ENCODE peak calls at places on chromosomes 5 and 9, in four cellular contexts. One of them, this sample, is unnamed.

GRCh38 chr5:136080483-136081180 is 51.8 kb downstream of the TGFBI start:
- DNase-seq in body of pancreas: peak; percentile 84
- DNase-seq in right lobe of liver: peak; percentile 79
- DNase-seq in A549: peak; percentile 85
- DNase-seq in this sample: peak; percentile 78

GRCh38 chr5:138275379-138275782 is 960 bp upstream of the GFRA3 start:
- DNase-seq in body of pancreas: no peak
- DNase-seq in right lobe of liver: no peak
- DNase-seq in A549: no peak
- DNase-seq in this sample: no peak

GRCh38 chr5:124956471-124957029 is 210.1 kb upstream of the ZNF608 start:
- DNase-seq in body of pancreas: no peak
- DNase-seq in right lobe of liver: no peak
- DNase-seq in A549: no peak
- DNase-seq in this sample: no peak

GRCh38 chr5:86997501-86997900 is 270.2 kb upstream of the RASA1 start:
- DNase-seq in body of pancreas: no peak
- DNase-seq in right lobe of liver: no peak
- DNase-seq in A549: no peak
- DNase-seq in this sample: no peak

GRCh38 chr5:144308211-144308610 is 137.5 kb downstream of the KCTD16 start:
- DNase-seq in body of pancreas: peak; percentile 8
- DNase-seq in right lobe of liver: no peak
- DNase-seq in A549: no peak
- DNase-seq in this sample: no peak

GRCh38 chr5:173916233-173916632 is 28.1 kb downstream of the CPEB4 start:
- DNase-seq in body of pancreas: no peak
- DNase-seq in right lobe of liver: no peak
- DNase-seq in A549: no peak
- DNase-seq in this sample: no peak

GRCh38 chr9:471320-471719 is 256.7 kb downstream of the DOCK8 start:
- DNase-seq in body of pancreas: no peak
- DNase-seq in right lobe of liver: no peak
- DNase-seq in A549: no peak
- DNase-seq in this sample: no peak

GRCh38 chr5:102866315-102866693 is 111.2 kb downstream of the PAM start:
- DNase-seq in body of pancreas: no peak
- DNase-seq in right lobe of liver: no peak
- DNase-seq in A549: no peak
- DNase-seq in this sample: no peak

GRCh38 chr9:121282309-121283071 is 14.5 kb downstream of the GSN start:
- DNase-seq in body of pancreas: peak; percentile 75
- DNase-seq in right lobe of liver: no peak
- DNase-seq in A549: no peak
- DNase-seq in this sample: peak; percentile 79

GRCh38 chr5:61653802-61654580 is 321.9 kb downstream of the ZSWIM6 start:
- DNase-seq in body of pancreas: no peak
- DNase-seq in right lobe of liver: no peak
- DNase-seq in A549: no peak
- DNase-seq in this sample: no peak

GRCh38 chr9:85527331-85528015 is 214.3 kb downstream of the AGTPBP1 start:
- DNase-seq in body of pancreas: no peak
- DNase-seq in right lobe of liver: no peak
- DNase-seq in A549: no peak
- DNase-seq in this sample: no peak

GRCh38 chr9:83981126-83981871 is 694 bp downstream of the RMI1 start:
- DNase-seq in body of pancreas: peak; percentile 79
- DNase-seq in right lobe of liver: no peak
- DNase-seq in A549: peak; percentile 51
- DNase-seq in this sample: no peak

GRCh38 chr9:96554326-96554725 is 65.3 kb downstream of the CDC14B start:
- DNase-seq in body of pancreas: no peak
- DNase-seq in right lobe of liver: no peak
- DNase-seq in A549: no peak
- DNase-seq in this sample: no peak

GRCh38 chr5:135227064-135228022 is 171.7 kb downstream of the MACROH2A1 start:
- DNase-seq in body of pancreas: no peak
- DNase-seq in right lobe of liver: no peak
- DNase-seq in A549: no peak
- DNase-seq in this sample: no peak

GRCh38 chr9:117782931-117783788 is 79.0 kb downstream of the TLR4 start:
- DNase-seq in body of pancreas: peak; percentile 67
- DNase-seq in right lobe of liver: peak; percentile 55
- DNase-seq in A549: peak; percentile 55
- DNase-seq in this sample: peak; percentile 43

GRCh38 chr5:175202461-175203065 is 241.4 kb downstream of the DRD1 start:
- DNase-seq in body of pancreas: no peak
- DNase-seq in right lobe of liver: no peak
- DNase-seq in A549: peak; percentile 58
- DNase-seq in this sample: no peak

GRCh38 chr9:133910855-133911514 is 81.1 kb downstream of the VAV2 start:
- DNase-seq in body of pancreas: peak; percentile 33
- DNase-seq in right lobe of liver: peak; percentile 50
- DNase-seq in A549: no peak
- DNase-seq in this sample: no peak

GRCh38 chr5:67989457-67989856 is 226.1 kb upstream of the PIK3R1 start:
- DNase-seq in body of pancreas: peak; percentile 16
- DNase-seq in right lobe of liver: no peak
- DNase-seq in A549: no peak
- DNase-seq in this sample: no peak

GRCh38 chr5:173303878-173304590 is 24.2 kb downstream of the STC2 start:
- DNase-seq in body of pancreas: no peak
- DNase-seq in right lobe of liver: no peak
- DNase-seq in A549: no peak
- DNase-seq in this sample: no peak

GRCh38 chr9:131627846-131628820 is 82.8 kb downstream of the PRRT1B start:
- DNase-seq in body of pancreas: peak; percentile 99
- DNase-seq in right lobe of liver: peak; percentile 90
- DNase-seq in A549: no peak
- DNase-seq in this sample: no peak

GRCh38 chr9:19441730-19442129 is 32.9 kb downstream of the ACER2 start:
- DNase-seq in body of pancreas: no peak
- DNase-seq in right lobe of liver: no peak
- DNase-seq in A549: no peak
- DNase-seq in this sample: no peak

GRCh38 chr5:138732933-138733332 is 20.3 kb upstream of the CTNNA1 start:
- DNase-seq in body of pancreas: no peak
- DNase-seq in right lobe of liver: no peak
- DNase-seq in A549: no peak
- DNase-seq in this sample: no peak

GRCh38 chr5:137561572-137561971 is 62.4 kb upstream of the SPOCK1 start:
- DNase-seq in body of pancreas: no peak
- DNase-seq in right lobe of liver: no peak
- DNase-seq in A549: no peak
- DNase-seq in this sample: no peak

GRCh38 chr5:173161148-173161547 is 16.8 kb downstream of the BNIP1 start:
- DNase-seq in body of pancreas: no peak
- DNase-seq in right lobe of liver: no peak
- DNase-seq in A549: no peak
- DNase-seq in this sample: no peak

GRCh38 chr9:126459965-126460843 is 133.6 kb downstream of the MVB12B start:
- DNase-seq in body of pancreas: no peak
- DNase-seq in right lobe of liver: no peak
- DNase-seq in A549: no peak
- DNase-seq in this sample: no peak

GRCh38 chr5:79795764-79796398 is 106.2 kb downstream of the CMYA5 start:
- DNase-seq in body of pancreas: peak; percentile 18
- DNase-seq in right lobe of liver: no peak
- DNase-seq in A549: no peak
- DNase-seq in this sample: no peak

GRCh38 chr9:16461231-16461840 is 409.1 kb downstream of the BNC2 start:
- DNase-seq in body of pancreas: no peak
- DNase-seq in right lobe of liver: no peak
- DNase-seq in A549: no peak
- DNase-seq in this sample: no peak

GRCh38 chr5:25573691-25574090 is 928.9 kb upstream of the CDH10 start:
- DNase-seq in body of pancreas: no peak
- DNase-seq in right lobe of liver: no peak
- DNase-seq in A549: no peak
- DNase-seq in this sample: no peak

GRCh38 chr5:175814676-175815075 is 56.7 kb upstream of the CPLX2 start:
- DNase-seq in body of pancreas: peak; percentile 18
- DNase-seq in right lobe of liver: no peak
- DNase-seq in A549: peak; percentile 76
- DNase-seq in this sample: no peak

DNA sequence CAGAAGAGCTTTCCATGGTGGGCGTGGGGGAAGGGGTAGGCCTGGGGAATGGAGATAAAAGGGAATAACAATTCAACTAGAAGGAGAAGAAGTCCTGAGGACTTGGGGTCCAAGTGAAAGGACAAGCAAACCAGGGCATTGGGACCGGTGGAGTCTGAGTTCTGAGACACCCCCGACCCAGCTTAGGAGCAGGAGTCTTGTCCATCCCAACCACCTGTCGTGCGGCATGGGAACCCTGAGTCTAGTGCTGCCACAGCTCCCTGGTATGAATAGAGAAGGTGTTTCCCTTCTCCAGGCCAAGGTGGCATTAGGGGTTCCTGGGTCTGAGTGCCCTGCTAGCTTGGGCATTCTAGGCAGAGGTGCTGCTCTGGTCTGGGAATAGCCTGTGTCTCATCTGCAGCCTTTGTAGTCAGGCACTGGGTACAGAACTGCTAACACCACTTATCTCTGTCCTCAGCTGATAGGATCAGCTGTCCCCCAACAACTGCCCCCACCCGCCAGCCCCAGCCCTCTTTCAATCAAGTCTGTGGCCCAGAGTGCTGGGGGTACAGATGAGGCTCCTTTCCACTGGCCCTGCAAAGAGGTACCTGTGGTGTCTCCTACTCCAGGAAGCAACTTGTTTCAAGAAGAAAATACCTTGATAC is 9.9 kb downstream of the HNRNPAB start:
- DNase-seq in body of pancreas: no peak
- DNase-seq in right lobe of liver: no peak
- DNase-seq in A549: no peak
- DNase-seq in this sample: no peak
- TF ChIP-seq POLR2A in body of pancreas: no peak
- TF ChIP-seq POLR2A in right lobe of liver: no peak
- TF ChIP-seq POLR2A in A549: no peak
- TF ChIP-seq POLR2A in this sample: no peak

GRCh38 chr9:109780453-109781033 is 545 bp downstream of the PALM2AKAP2 start:
- DNase-seq in body of pancreas: no peak
- DNase-seq in right lobe of liver: peak; percentile 40
- DNase-seq in A549: no peak
- DNase-seq in this sample: no peak

GRCh38 chr9:109779711-109780452 is at the start of gene PALM2AKAP2:
- DNase-seq in body of pancreas: peak; percentile 37
- DNase-seq in right lobe of liver: peak; percentile 74
- DNase-seq in A549: peak; percentile 43
- DNase-seq in this sample: no peak

GRCh38 chr9:109776391-109776790 is 3.6 kb upstream of the PALM2AKAP2 start:
- DNase-seq in body of pancreas: no peak
- DNase-seq in right lobe of liver: no peak
- DNase-seq in A549: no peak
- DNase-seq in this sample: no peak

GRCh38 chr9:109781541-109782197 is 1.7 kb downstream of the PALM2AKAP2 start:
- DNase-seq in body of pancreas: no peak
- DNase-seq in right lobe of liver: no peak
- DNase-seq in A549: no peak
- DNase-seq in this sample: no peak

GRCh38 chr9:109781086-109781485 is 1.1 kb downstream of the PALM2AKAP2 start:
- DNase-seq in body of pancreas: no peak
- DNase-seq in right lobe of liver: no peak
- DNase-seq in A549: no peak
- DNase-seq in this sample: no peak
- H3K9me3 ChIP-seq in body of pancreas: no peaks in the 10 kb centered on the region
- H3K9me3 ChIP-seq in right lobe of liver: no peaks in the 10 kb centered on the region
- H3K9me3 ChIP-seq in A549: no peaks in the 10 kb centered on the region
- H3K9me3 ChIP-seq in this sample: no peaks in the 10 kb centered on the region

GRCh38 chr9:94259077-94259847 is at the start of gene ZNF169:
- DNase-seq in body of pancreas: peak; percentile 91
- DNase-seq in right lobe of liver: peak; percentile 92
- DNase-seq in A549: peak; percentile 87
- DNase-seq in this sample: peak; percentile 78
- TF ChIP-seq POLR2A in body of pancreas: peak; percentile 67
- TF ChIP-seq POLR2A in right lobe of liver: peak; percentile 24
- TF ChIP-seq POLR2A in A549: peak; percentile 83
- TF ChIP-seq POLR2A in this sample: no peak

DNA sequence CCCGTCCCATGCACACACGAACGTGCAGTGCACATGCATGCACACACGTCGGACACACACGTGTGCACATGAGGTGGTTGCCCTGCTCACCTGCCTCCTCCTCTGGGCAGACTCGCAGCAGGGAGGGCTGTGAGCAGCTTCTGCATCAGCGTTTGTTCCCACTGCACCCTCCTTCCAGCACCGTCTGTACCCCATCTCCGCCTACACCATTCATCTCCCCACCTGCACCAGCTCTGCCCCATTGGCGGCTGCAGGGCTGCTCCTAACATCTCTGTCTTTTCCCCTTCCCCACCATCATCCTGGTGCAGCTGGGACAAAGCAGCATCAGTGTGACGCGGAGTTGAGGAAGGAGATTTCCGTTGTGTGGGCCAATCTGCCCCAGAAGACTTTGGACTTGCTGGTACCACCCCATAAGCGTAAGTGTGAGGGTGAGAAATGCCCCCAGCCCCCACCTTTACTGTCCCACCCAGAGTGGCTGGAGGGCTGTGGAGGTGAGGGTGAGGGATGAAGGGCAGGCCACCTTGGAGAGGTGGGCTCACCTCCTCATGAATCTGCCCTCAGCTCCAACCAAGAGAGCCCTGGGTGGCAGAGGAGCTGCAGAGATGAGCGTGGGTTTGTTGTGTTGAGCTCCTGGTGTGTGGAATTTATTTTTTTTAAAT is 234.6 kb downstream of the CACNA1B start:
- DNase-seq in body of pancreas: no peak
- DNase-seq in right lobe of liver: no peak
- DNase-seq in A549: no peak
- DNase-seq in this sample: no peak
- H3K9me3 ChIP-seq in body of pancreas: no peaks in the 10 kb centered on the region
- H3K9me3 ChIP-seq in right lobe of liver: no peaks in the 10 kb centered on the region
- H3K9me3 ChIP-seq in A549: no peaks in the 10 kb centered on the region
- H3K9me3 ChIP-seq in this sample: no peaks in the 10 kb centered on the region

GRCh38 chr9:136225366-136225747 is 20.3 kb downstream of the QSOX2 start:
- DNase-seq in body of pancreas: no peak
- DNase-seq in right lobe of liver: no peak
- DNase-seq in A549: no peak
- DNase-seq in this sample: no peak
- TF ChIP-seq POLR2A in body of pancreas: no peak
- TF ChIP-seq POLR2A in right lobe of liver: no peak
- TF ChIP-seq POLR2A in A549: no peak
- TF ChIP-seq POLR2A in this sample: no peak

This sample was measured in tibial nerve.